ENCODE peak calls at places on chromosomes 1 and 21, in six cellular contexts. V, I, J, Y, E and S are unnamed samples.
A peak's percentile ranks its signal among the peaks of the same experiment; 100 is the strongest.

GRCh38 chr1:115893545-115893944 is 52.6 kb upstream of the NHLH2 start:
- DNase-seq in V (no peak), I (no peak), J (no peak), Y (no peak), E (no peak), S (no peak)

GRCh38 chr1:195791796-195792195 is 816.4 kb downstream of the KCNT2 start:
- DNase-seq in V (no peak), I (no peak), J (no peak), Y (no peak), E (no peak), S (no peak)

GRCh38 chr1:100622966-100623762 is 85.2 kb downstream of the GPR88 start:
- DNase-seq in V (no peak), I (no peak), J (no peak), Y (peak; percentile 98), E (no peak), S (peak; percentile 80)

GRCh38 chr1:159921700-159922498 is 3.4 kb downstream of the TAGLN2 start:
- DNase-seq in V (no peak), I (peak; percentile 59), J (no peak), Y (no peak), E (peak; percentile 49), S (no peak)

GRCh38 chr1:100796046-100796445 is 76.5 kb downstream of the VCAM1 start:
- DNase-seq in V (no peak), I (no peak), J (no peak), Y (no peak), E (no peak), S (no peak)

GRCh38 chr21:38775733-38776132 is 30.0 kb upstream of the ETS2 start:
- DNase-seq in V (no peak), I (no peak), J (no peak), Y (peak; percentile 59), E (no peak), S (no peak)

GRCh38 chr1:231301990-231302389 is 35.7 kb downstream of the EXOC8 start:
- DNase-seq in V (no peak), I (no peak), J (no peak), Y (no peak), E (no peak), S (no peak)

GRCh38 chr1:24584103-24584764 is 28.3 kb downstream of the NCMAP start:
- DNase-seq in V (no peak), I (no peak), J (no peak), Y (no peak), E (no peak), S (no peak)

GRCh38 chr1:180524915-180525695 is 22.7 kb upstream of the ACBD6 start:
- DNase-seq in V (no peak), I (no peak), J (no peak), Y (no peak), E (no peak), S (no peak)

GRCh38 chr1:115702993-115703392 is 61.2 kb downstream of the VANGL1 start:
- DNase-seq in V (no peak), I (no peak), J (no peak), Y (no peak), E (no peak), S (no peak)

GRCh38 chr1:15430787-15431570 is 7.3 kb upstream of the CTRC start:
- DNase-seq in V (peak; percentile 89), I (peak; percentile 58), J (peak; percentile 49), Y (no peak), E (peak; percentile 83), S (peak; percentile 51)

GRCh38 chr1:167467126-167467725 is 51.1 kb downstream of the CD247 start:
- DNase-seq in V (no peak), I (no peak), J (no peak), Y (no peak), E (peak; percentile 42), S (no peak)

GRCh38 chr1:208243522-208243850 is 698 bp downstream of the PLXNA2 start:
- DNase-seq in V (peak; percentile 51), I (peak; percentile 22), J (no peak), Y (no peak), E (no peak), S (peak; percentile 46)